ENCODE peak calls at places on chromosome 22, in four cellular contexts. Z is RWPE1, G is testis, K is gastrocnemius medialis. X is an unnamed sample.

GRCh38 chr22:23538502-23538860 is 41.6 kb downstream of the IGLL1 start:
- DNase-seq in G (no peak), K (no peak), Z (no peak), X (no peak)

GRCh38 chr22:22703715-22704114 is 59.3 kb downstream of the GGTLC2 start:
- DNase-seq in Z (no peak), G (no peak), K (no peak), X (no peak)

GRCh38 chr22:19495562-19496323 is 16.0 kb downstream of the CDC45 start:
- DNase-seq in K (no peak), G (no peak), Z (no peak), X (no peak)

GRCh38 chr22:30491381-30491780 is 14.1 kb downstream of the SEC14L4 start:
- DNase-seq in Z (no peak), G (no peak), K (no peak), X (no peak)

GRCh38 chr22:27973851-27974250 is 54.8 kb upstream of the PITPNB start:
- DNase-seq in K (no peak), G (no peak), Z (no peak), X (no peak)

GRCh38 chr22:21445437-21446127 is 21.6 kb upstream of the TMEM191C start:
- DNase-seq in G (peak; percentile 10), K (no peak), Z (no peak), X (no peak)

GRCh38 chr22:20013382-20013871 is 3.2 kb downstream of the ARVCF start:
- DNase-seq in K (peak; percentile 35), Z (no peak), G (peak; percentile 63), X (peak; percentile 69)

GRCh38 chr22:33853200-33854097 is 66.8 kb downstream of the LARGE1 start:
- DNase-seq in G (peak; percentile 61), K (peak; percentile 29), Z (no peak), X (peak; percentile 61)

GRCh38 chr22:24772493-24773220 is 1.9 kb downstream of the PIWIL3 start:
- DNase-seq in K (no peak), G (no peak), Z (peak; percentile 32), X (no peak)

GRCh38 chr22:21639359-21639758 is 2.7 kb upstream of the SDF2L1 start:
- DNase-seq in K (no peak), Z (no peak), G (no peak), X (no peak)

GRCh38 chr22:28989484-28989883 is 72.1 kb downstream of the C22orf31 start:
- DNase-seq in G (no peak), Z (no peak), K (no peak), X (no peak)

GRCh38 chr22:19765477-19766234 is 5.1 kb downstream of the TBX1 start:
- DNase-seq in K (no peak), G (peak; percentile 61), Z (no peak), X (no peak)

GRCh38 chr22:23836281-23836680 is 2.5 kb downstream of the DERL3 start:
- DNase-seq in G (no peak), K (no peak), Z (no peak), X (no peak)

GRCh38 chr22:35425971-35426800 is 26.2 kb downstream of the MCM5 start:
- DNase-seq in Z (no peak), K (no peak), G (no peak), X (no peak)

GRCh38 chr22:17258015-17258827 is 39.0 kb upstream of the ADA2 start:
- DNase-seq in K (peak; percentile 86), Z (peak; percentile 15), G (peak; percentile 29), X (peak; percentile 14)

GRCh38 chr22:39646614-39647210 is 76.2 kb downstream of the CACNA1I start:
- DNase-seq in Z (no peak), K (no peak), G (no peak), X (no peak)

GRCh38 chr22:22788460-22789037 is 99.1 kb upstream of the IGLL5 start:
- DNase-seq in G (no peak), Z (no peak), K (no peak), X (no peak)

GRCh38 chr22:50340157-50340879 is 2.8 kb upstream of the PPP6R2 start:
- DNase-seq in Z (no peak), G (peak; percentile 30), K (no peak), X (no peak)

GRCh38 chr22:31583861-31584485 is 78.0 kb downstream of the PISD start:
- DNase-seq in Z (no peak), G (no peak), K (no peak), X (no peak)

DNA sequence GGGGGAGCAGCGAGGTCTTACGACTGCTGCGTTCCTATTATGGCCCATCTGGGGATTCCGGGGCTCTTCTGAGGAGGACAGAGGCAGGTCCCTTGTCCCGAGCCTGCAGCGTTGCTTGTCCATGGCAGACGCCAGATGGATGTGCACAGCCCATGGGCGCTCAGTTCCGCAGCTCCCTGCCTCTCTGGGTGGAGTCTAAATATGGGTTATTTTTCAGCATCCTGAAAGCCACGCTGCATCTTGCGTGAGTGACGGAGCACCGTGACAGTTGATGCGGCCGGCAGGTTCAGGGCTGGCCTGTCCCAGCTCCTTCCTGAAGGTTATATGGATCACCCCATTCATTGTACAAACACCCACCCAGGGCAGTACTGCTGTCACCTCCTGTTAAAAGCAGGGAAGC is 1169.4 kb downstream of the BRD1 start:
- DNase-seq in G (no peak), K (no peak), Z (no peak), X (no peak)
- TF ChIP-seq CTCF in G (no peak), K (no peak), Z (no peak), X (no peak)

GRCh38 chr22:36464715-36465231 is 16.7 kb downstream of the TXN2 start:
- DNase-seq in K (no peak), G (no peak), Z (no peak), X (no peak)

GRCh38 chr22:36467946-36468345 is 13.5 kb downstream of the TXN2 start:
- DNase-seq in K (peak; percentile 82), Z (peak; percentile 78), G (no peak), X (no peak)

GRCh38 chr22:36465232-36466021 is 16.0 kb downstream of the TXN2 start:
- DNase-seq in K (peak; percentile 94), Z (peak; percentile 86), G (peak; percentile 50), X (no peak)

GRCh38 chr22:36467042-36467810 is 14.2 kb downstream of the TXN2 start:
- DNase-seq in Z (no peak), K (no peak), G (no peak), X (no peak)

DNA sequence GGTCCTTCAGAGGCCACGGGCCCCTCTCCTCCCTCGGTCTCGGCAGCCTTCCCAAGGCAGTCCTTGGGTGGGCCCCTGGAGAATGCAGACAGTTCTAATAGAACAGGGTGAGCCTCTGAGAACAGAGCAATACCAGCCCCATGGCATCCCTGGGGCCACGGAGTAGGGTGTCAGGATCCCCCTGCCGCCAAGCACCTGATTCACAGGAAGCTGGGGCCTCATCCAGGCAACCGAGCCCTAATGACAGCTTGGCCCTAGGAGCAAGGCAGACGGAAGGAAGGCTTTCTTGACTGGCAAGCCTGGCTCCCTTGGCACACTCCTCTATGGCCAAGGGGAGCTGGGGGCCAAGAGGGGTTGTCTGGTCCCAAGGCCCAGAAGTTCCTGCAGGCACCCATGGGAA is 15.2 kb downstream of the TXN2 start:
- DNase-seq in Z (no peak), G (no peak), K (no peak), X (no peak)
- H3K27ac ChIP-seq in Z (peak overlapping the region; percentile 96), G (peak overlapping the region; percentile 54), K (peak overlapping the region; percentile 92), X (no peak overlapping the region)

GRCh38 chr22:43228330-43228729 is 41.4 kb upstream of the TTLL12 start:
- DNase-seq in Z (peak; percentile 11), K (no peak), G (peak; percentile 77), X (no peak)
- TF ChIP-seq CTCF in Z (no peak), K (no peak), G (no peak), X (no peak)

DNA sequence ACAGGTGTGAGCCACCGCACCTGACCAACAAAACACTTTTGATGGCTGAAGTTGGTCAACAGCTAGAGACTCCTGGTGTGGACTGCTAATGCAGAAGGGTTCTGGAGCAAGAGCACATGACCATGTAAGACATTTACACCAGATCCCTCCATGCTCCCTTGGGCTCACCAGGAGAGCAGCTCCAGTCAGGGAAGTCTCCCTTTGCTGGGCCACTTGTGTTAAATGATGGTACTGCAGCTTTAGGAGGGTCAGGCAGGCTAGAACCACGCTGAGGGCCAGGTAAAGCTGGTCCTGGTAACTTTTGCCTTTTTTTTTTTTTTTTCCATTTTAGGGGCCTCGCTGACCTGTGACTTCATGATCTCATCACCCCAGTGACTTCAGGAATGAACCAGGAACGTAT is 146.4 kb downstream of the FBXO7 start:
- DNase-seq in K (no peak), Z (no peak), G (no peak), X (no peak)
- H3K27ac ChIP-seq in K (peak overlapping the region; percentile 84), Z (no peak overlapping the region), G (peak overlapping the region; percentile 85), X (no peak overlapping the region)

DNA sequence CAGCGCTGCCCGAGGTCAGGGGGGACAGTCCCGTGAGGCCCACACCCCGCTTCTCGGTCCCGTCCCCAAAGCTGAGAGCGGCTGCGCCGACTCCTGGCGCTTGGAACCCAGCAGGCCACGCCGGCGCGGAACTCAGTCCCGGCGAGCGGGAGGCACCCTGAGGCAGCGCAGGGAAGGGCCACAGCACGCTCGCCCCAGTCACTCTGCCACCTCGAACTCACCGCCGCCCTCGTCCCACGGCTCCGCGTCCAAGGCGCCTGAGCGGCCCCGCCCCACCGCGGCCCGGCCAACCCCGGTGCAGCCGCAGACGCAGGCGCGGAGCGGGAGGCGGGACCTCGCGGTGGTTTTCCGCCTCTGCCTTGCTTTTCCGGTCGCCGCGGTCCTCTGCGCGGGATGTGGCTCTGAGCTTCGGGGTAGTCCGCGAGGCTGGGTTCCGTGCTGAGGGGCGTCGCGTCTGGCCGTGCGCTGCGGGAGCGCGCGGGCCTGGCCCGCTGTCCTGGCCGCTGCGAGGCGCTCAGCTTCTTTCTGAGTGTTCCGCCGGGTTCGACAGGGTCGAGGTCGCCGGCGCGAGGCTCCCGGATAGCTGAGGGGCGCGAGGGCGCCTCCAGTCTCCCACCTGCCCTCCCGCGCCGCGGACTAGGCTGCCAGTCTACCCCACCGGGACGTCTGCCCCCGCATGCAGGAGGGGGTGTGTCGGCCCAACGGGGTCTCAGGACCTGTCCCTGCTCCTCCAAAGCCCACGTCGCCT is at the start of gene CDPF1:
- DNase-seq in K (peak; percentile 86), Z (peak; percentile 64), G (peak; percentile 91), X (peak; percentile 81)
- TF ChIP-seq CTCF in K (no peak), Z (no peak), G (no peak), X (peak; percentile 11)

GRCh38 chr22:26585104-26585790 is 4.7 kb downstream of the TPST2 start:
- DNase-seq in Z (peak; percentile 42), G (peak; percentile 98), K (peak; percentile 45), X (no peak)
- H3K27ac ChIP-seq in Z (peak overlapping the region; percentile 75), G (no peak overlapping the region), K (peak overlapping the region; percentile 51), X (no peak overlapping the region)

GRCh38 chr22:45552580-45553332 is 50.1 kb downstream of the FBLN1 start:
- DNase-seq in Z (no peak), G (peak; percentile 62), K (no peak), X (no peak)
- TF ChIP-seq CTCF in Z (no peak), G (no peak), K (no peak), X (no peak)

GRCh38 chr22:41534219-41534618 is 10.1 kb downstream of the POLR3H start:
- DNase-seq in G (no peak), K (no peak), Z (no peak), X (no peak)

GRCh38 chr22:41531736-41532477 is 12.4 kb downstream of the POLR3H start:
- DNase-seq in Z (no peak), K (no peak), G (no peak), X (no peak)

GRCh38 chr22:41531422-41531727 is 12.9 kb downstream of the POLR3H start:
- DNase-seq in Z (no peak), G (no peak), K (no peak), X (no peak)

GRCh38 chr22:41535244-41535643 is 9.0 kb downstream of the POLR3H start:
- DNase-seq in G (no peak), Z (no peak), K (no peak), X (no peak)

GRCh38 chr22:41532908-41533825 is 11.1 kb downstream of the POLR3H start:
- DNase-seq in G (peak; percentile 77), K (no peak), Z (no peak), X (peak; percentile 87)
- H3K27ac ChIP-seq in G (no peak overlapping the region), K (peak overlapping the region; percentile 66), Z (peak overlapping the region; percentile 61), X (peak overlapping the region; percentile 80)